ENCODE peak calls at places on chromosomes 6 and 20, in six cellular contexts. X is AG09309; J is GM12865; G is GM04504; E is GM03348; P is activated CD4-positive, alpha-beta T cell treated with anti-CD3 and anti-CD28 coated beads for 48 hours. N is an unnamed sample.

GRCh38 chr6:20655317-20655716 is 121.1 kb downstream of the CDKAL1 start:
- DNase-seq in J (no peak), E (no peak), P (no peak), X (no peak), G (no peak), N (no peak)

GRCh38 chr20:39855799-39856198 is 833.2 kb downstream of the MAFB start:
- DNase-seq in J (no peak), P (no peak), E (no peak), G (no peak), X (no peak), N (no peak)

GRCh38 chr20:50152394-50153152 is 950 bp downstream of the PEDS1 start:
- DNase-seq in X (no peak), J (no peak), G (no peak), E (no peak), P (no peak), N (no peak)

GRCh38 chr6:20534906-20535305 is 649 bp downstream of the CDKAL1 start:
- DNase-seq in G (no peak), P (peak), E (no peak), X (no peak), J (peak), N (no peak)

GRCh38 chr6:39893286-39893685 is 41.0 kb downstream of the MOCS1 start:
- DNase-seq in J (no peak), E (no peak), X (no peak), P (no peak), G (no peak), N (no peak)

GRCh38 chr6:3748726-3749389 is 2.7 kb downstream of the PXDC1 start:
- DNase-seq in E (no peak), P (no peak), J (no peak), G (no peak), X (no peak), N (no peak)

GRCh38 chr6:47363736-47364135 is 54.0 kb upstream of the TNFRSF21 start:
- DNase-seq in G (no peak), E (no peak), X (no peak), J (no peak), P (no peak), N (no peak)

GRCh38 chr20:42204261-42204660 is 586.1 kb upstream of the CHD6 start:
- DNase-seq in E (no peak), J (no peak), X (no peak), G (no peak), P (no peak), N (no peak)

GRCh38 chr6:33428891-33429744 is 9.3 kb downstream of the SYNGAP1 start:
- DNase-seq in E (no peak), G (no peak), P (no peak), X (no peak), J (no peak), N (no peak)

GRCh38 chr6:121884056-121884455 is 448.6 kb downstream of the GJA1 start:
- DNase-seq in J (no peak), G (no peak), P (no peak), X (no peak), E (no peak), N (no peak)

GRCh38 chr6:42471714-42472113 is 20.0 kb upstream of the TRERF1 start:
- DNase-seq in X (no peak), P (no peak), J (no peak), G (no peak), E (no peak), N (no peak)

GRCh38 chr6:142728910-142729481 is 216.0 kb downstream of the HIVEP2 start:
- DNase-seq in P (no peak), X (peak), E (peak), J (no peak), G (no peak), N (no peak)

GRCh38 chr6:120774275-120774674 is 560.0 kb downstream of the TBC1D32 start:
- DNase-seq in J (no peak), G (no peak), E (no peak), P (no peak), X (no peak), N (no peak)

GRCh38 chr6:163878656-163879055 is 464.1 kb downstream of the QKI start:
- DNase-seq in J (no peak), X (no peak), G (no peak), E (no peak), P (no peak), N (no peak)

GRCh38 chr6:25697537-25698340 is 45.7 kb downstream of the SCGN start:
- DNase-seq in J (no peak), P (no peak), G (no peak), E (no peak), X (no peak), N (no peak)

GRCh38 chr6:24935753-24936152 is at the start of gene RIPOR2:
- DNase-seq in X (no peak), P (peak), J (peak), G (no peak), E (no peak), N (no peak)

GRCh38 chr6:1773697-1774096 is 164.0 kb downstream of the FOXC1 start:
- DNase-seq in E (no peak), G (no peak), P (no peak), J (no peak), X (no peak), N (no peak)

GRCh38 chr6:31734703-31735500 is 1.4 kb downstream of the CLIC1 start:
- DNase-seq in E (peak), J (peak), P (peak), G (peak), X (no peak), N (no peak)

GRCh38 chr6:129901910-129902309 is 40.8 kb upstream of the TMEM244 start:
- DNase-seq in G (no peak), X (no peak), P (no peak), E (no peak), J (peak), N (no peak)

GRCh38 chr20:24100370-24101011 is 111.9 kb upstream of the GGTLC1 start:
- DNase-seq in G (peak), X (peak), J (peak), P (peak), E (peak), N (no peak)

GRCh38 chr6:169112483-169113320 is 140.9 kb downstream of the THBS2 start:
- DNase-seq in P (peak), X (no peak), G (no peak), J (peak), E (no peak), N (no peak)

GRCh38 chr6:38549795-38550194 is 89.9 kb downstream of the BTBD9 start:
- DNase-seq in J (no peak), P (no peak), E (no peak), X (no peak), G (no peak), N (no peak)

GRCh38 chr20:33493076-33493766 is 3.3 kb downstream of the CBFA2T2 start:
- DNase-seq in E (no peak), X (no peak), P (no peak), G (no peak), J (no peak), N (no peak)

GRCh38 chr6:79949235-79949634 is 1.9 kb upstream of the ELOVL4 start:
- DNase-seq in J (peak), E (peak), X (peak), P (peak), G (no peak), N (no peak)

N was measured in breast epithelium.